ENCODE peak calls at places on chromosome 17, in five cellular contexts. E, L, W, Z and J are unnamed samples.

GRCh38 chr17:61477204-61477834 is 25.1 kb downstream of the TBX4 start:
- DNase-seq in E (no peak), L (no peak), W (no peak), Z (no peak), J (no peak)

GRCh38 chr17:50114849-50115357 is 15.1 kb downstream of the SAMD14 start:
- DNase-seq in E (peak), L (peak), W (peak), Z (no peak), J (no peak)

GRCh38 chr17:73910216-73910615 is 266.0 kb upstream of the SDK2 start:
- DNase-seq in E (no peak), L (no peak), W (no peak), Z (no peak), J (no peak)

GRCh38 chr17:66493283-66494019 is 191.0 kb downstream of the PRKCA start:
- DNase-seq in E (peak), L (peak), W (peak), Z (no peak), J (no peak)

GRCh38 chr17:43175213-43176118 is 4.5 kb downstream of the NBR1 start:
- DNase-seq in E (peak), L (peak), W (no peak), Z (no peak), J (peak)

GRCh38 chr17:57625957-57626356 is 119.1 kb downstream of the CCDC182 start:
- DNase-seq in E (no peak), L (no peak), W (no peak), Z (no peak), J (no peak)

GRCh38 chr17:72397687-72398086 is 276.9 kb downstream of the SOX9 start:
- DNase-seq in E (peak), L (peak), W (no peak), Z (no peak), J (no peak)

GRCh38 chr17:77394540-77395295 is 253.9 kb downstream of the SEC14L1 start:
- DNase-seq in E (peak), L (peak), W (no peak), Z (no peak), J (no peak)

GRCh38 chr17:72065556-72065955 is 55.3 kb upstream of the SOX9 start:
- DNase-seq in E (no peak), L (no peak), W (no peak), Z (no peak), J (no peak)

GRCh38 chr17:70780031-70780430 is 610.7 kb downstream of the KCNJ2 start:
- DNase-seq in E (peak), L (peak), W (no peak), Z (no peak), J (no peak)

GRCh38 chr17:66273391-66273722 is 29.1 kb upstream of the PRKCA start:
- DNase-seq in E (no peak), L (no peak), W (no peak), Z (no peak), J (no peak)

GRCh38 chr17:74499992-74500391 is 31.3 kb downstream of the CD300LB start:
- DNase-seq in E (no peak), L (no peak), W (no peak), Z (no peak), J (no peak)

GRCh38 chr17:15262291-15263205 is 2.6 kb downstream of the PMP22 start:
- DNase-seq in E (peak), L (peak), W (peak), Z (peak), J (peak)

GRCh38 chr17:72884066-72884465 is 208.4 kb downstream of the SLC39A11 start:
- DNase-seq in E (no peak), L (no peak), W (no peak), Z (no peak), J (no peak)

GRCh38 chr17:1997587-1998425 is 27.3 kb downstream of the RTN4RL1 start:
- DNase-seq in E (no peak), L (peak), W (peak), Z (peak), J (no peak)

GRCh38 chr17:52995127-52995526 is 827.6 kb upstream of the KIF2B start:
- DNase-seq in E (no peak), L (no peak), W (no peak), Z (no peak), J (no peak)

GRCh38 chr17:17028878-17029535 is 13.2 kb upstream of the MPRIP start:
- DNase-seq in E (no peak), L (no peak), W (no peak), Z (no peak), J (no peak)

GRCh38 chr17:2179615-2180295 is 123.8 kb downstream of the SMG6 start:
- DNase-seq in E (peak), L (no peak), W (no peak), Z (peak), J (peak)

GRCh38 chr17:73278465-73279453 is 17.1 kb upstream of the CPSF4L start:
- DNase-seq in E (peak), L (peak), W (no peak), Z (no peak), J (no peak)

GRCh38 chr17:73478768-73479424 is 165.3 kb downstream of the SDK2 start:
- DNase-seq in E (no peak), L (peak), W (peak), Z (no peak), J (no peak)

GRCh38 chr17:50344712-50345380 is 1.1 kb upstream of the XYLT2 start:
- DNase-seq in E (no peak), L (no peak), W (no peak), Z (no peak), J (no peak)

GRCh38 chr17:68461589-68461988 is 4.3 kb upstream of the WIPI1 start:
- DNase-seq in E (no peak), L (no peak), W (no peak), Z (peak), J (no peak)

GRCh38 chr17:33642002-33642401 is 348.9 kb upstream of the ASIC2 start:
- DNase-seq in E (no peak), L (no peak), W (no peak), Z (no peak), J (no peak)

GRCh38 chr17:67520916-67521772 is 144.1 kb downstream of the PITPNC1 start:
- DNase-seq in E (no peak), L (peak), W (no peak), Z (no peak), J (no peak)

GRCh38 chr17:59370580-59371299 is 39.3 kb downstream of the YPEL2 start:
- DNase-seq in E (no peak), L (no peak), W (no peak), Z (peak), J (no peak)

GRCh38 chr17:75504347-75505151 is 10.8 kb downstream of the CASKIN2 start:
- DNase-seq in E (no peak), L (peak), W (peak), Z (no peak), J (no peak)

GRCh38 chr17:46818319-46818928 is at the start of gene WNT3:
- DNase-seq in E (no peak), L (no peak), W (no peak), Z (no peak), J (no peak)

GRCh38 chr17:73286863-73287296 is 24.9 kb downstream of the CDC42EP4 start:
- DNase-seq in E (peak), L (peak), W (no peak), Z (peak), J (no peak)

GRCh38 chr17:12794919-12795517 is 5.7 kb downstream of the ARHGAP44 start:
- DNase-seq in E (no peak), L (no peak), W (no peak), Z (no peak), J (no peak)

GRCh38 chr17:12789976-12790805 is 893 bp downstream of the ARHGAP44 start:
- DNase-seq in E (no peak), L (no peak), W (no peak), Z (no peak), J (no peak)

GRCh38 chr17:12790806-12791148 is 1.5 kb downstream of the ARHGAP44 start:
- DNase-seq in E (no peak), L (no peak), W (no peak), Z (no peak), J (no peak)

DNA sequence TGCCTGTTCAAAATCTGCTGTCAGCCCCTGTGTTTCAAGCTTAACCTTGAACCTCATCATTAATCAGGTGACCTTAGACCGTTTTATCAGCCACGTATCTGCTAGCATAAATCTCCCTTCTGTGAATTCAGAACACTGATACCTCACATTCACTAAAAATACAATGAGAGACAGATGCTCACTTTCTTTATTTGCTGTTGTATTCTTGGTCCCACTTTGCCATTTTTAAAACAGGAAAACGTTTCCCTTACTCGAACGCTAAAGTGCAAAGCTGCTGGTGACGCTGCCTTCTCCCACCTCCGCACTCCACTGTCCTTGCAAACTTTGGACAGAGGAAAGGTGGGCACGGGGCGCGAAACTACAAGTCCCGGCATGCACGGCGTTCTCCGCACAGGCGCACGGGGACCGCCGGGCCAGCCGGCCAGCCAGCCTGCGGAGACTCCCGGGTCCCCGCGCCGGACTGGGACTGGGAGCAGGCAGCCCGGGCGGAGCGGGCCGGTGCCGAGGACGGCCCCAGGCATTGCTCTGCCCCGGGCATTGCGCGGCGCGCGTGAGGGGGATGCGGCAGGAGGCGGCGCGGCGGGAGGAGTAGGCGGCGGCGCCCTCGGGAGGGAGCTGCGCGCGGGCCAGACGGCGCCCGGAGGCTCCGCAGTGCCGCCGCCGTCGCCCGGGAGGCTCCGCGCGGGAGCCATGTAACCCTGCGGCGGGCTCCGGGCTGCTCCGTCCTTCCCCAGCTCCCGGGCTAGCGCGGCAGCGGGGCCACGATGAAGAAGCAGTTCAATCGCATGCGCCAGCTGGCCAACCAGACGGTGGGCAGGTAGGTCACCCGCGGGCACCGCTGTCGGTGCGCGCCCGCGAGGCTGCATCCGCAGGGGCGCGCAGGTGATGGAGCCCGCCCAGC is at the start of gene ARHGAP44:
- DNase-seq in E (peak), L (peak), W (peak), Z (peak), J (no peak)
- TF ChIP-seq CTCF in E (no peak), L (no peak), W (no peak), Z (no peak), J (no peak)

GRCh38 chr17:39703913-39704312 is 4.0 kb downstream of the ERBB2 start:
- DNase-seq in E (no peak), L (no peak), W (no peak), Z (no peak), J (no peak)

GRCh38 chr17:39701012-39701783 is 1.3 kb downstream of the ERBB2 start:
- DNase-seq in E (no peak), L (peak), W (peak), Z (no peak), J (no peak)

GRCh38 chr17:39700148-39700987 is 504 bp downstream of the ERBB2 start:
- DNase-seq in E (peak), L (no peak), W (peak), Z (no peak), J (no peak)

GRCh38 chr17:39702901-39703893 is 3.3 kb downstream of the ERBB2 start:
- DNase-seq in E (no peak), L (peak), W (peak), Z (no peak), J (no peak)

GRCh38 chr17:39701784-39702422 is 2.0 kb downstream of the ERBB2 start:
- DNase-seq in E (no peak), L (peak), W (no peak), Z (no peak), J (no peak)
- H3K4me3 ChIP-seq in E (peak), L (peak), W (no peak), Z (peak), J (no peak)

GRCh38 chr17:18089613-18090012 is 1.9 kb downstream of the DRG2 start:
- DNase-seq in E (no peak), L (no peak), W (no peak), Z (no peak), J (no peak)

GRCh38 chr17:18084256-18084655 is 3.5 kb upstream of the DRG2 start:
- DNase-seq in E (no peak), L (no peak), W (no peak), Z (no peak), J (no peak)

GRCh38 chr17:18093616-18094408 is 6.1 kb downstream of the DRG2 start:
- DNase-seq in E (peak), L (peak), W (peak), Z (peak), J (no peak)

GRCh38 chr17:18087610-18088491 is at the start of gene DRG2:
- DNase-seq in E (peak), L (peak), W (peak), Z (peak), J (peak)
- TF ChIP-seq CTCF in E (no peak), L (no peak), W (peak), Z (no peak), J (peak)

GRCh38 chr17:38579934-38580333 is 25.8 kb downstream of the SRCIN1 start:
- DNase-seq in E (peak), L (peak), W (peak), Z (no peak), J (no peak)

GRCh38 chr17:38577645-38578173 is 28.0 kb downstream of the SRCIN1 start:
- DNase-seq in E (no peak), L (no peak), W (no peak), Z (no peak), J (no peak)

GRCh38 chr17:38577244-38577643 is 28.5 kb downstream of the SRCIN1 start:
- DNase-seq in E (no peak), L (no peak), W (no peak), Z (no peak), J (no peak)

GRCh38 chr17:38578229-38578628 is 27.5 kb downstream of the SRCIN1 start:
- DNase-seq in E (no peak), L (no peak), W (no peak), Z (no peak), J (no peak)

DNA sequence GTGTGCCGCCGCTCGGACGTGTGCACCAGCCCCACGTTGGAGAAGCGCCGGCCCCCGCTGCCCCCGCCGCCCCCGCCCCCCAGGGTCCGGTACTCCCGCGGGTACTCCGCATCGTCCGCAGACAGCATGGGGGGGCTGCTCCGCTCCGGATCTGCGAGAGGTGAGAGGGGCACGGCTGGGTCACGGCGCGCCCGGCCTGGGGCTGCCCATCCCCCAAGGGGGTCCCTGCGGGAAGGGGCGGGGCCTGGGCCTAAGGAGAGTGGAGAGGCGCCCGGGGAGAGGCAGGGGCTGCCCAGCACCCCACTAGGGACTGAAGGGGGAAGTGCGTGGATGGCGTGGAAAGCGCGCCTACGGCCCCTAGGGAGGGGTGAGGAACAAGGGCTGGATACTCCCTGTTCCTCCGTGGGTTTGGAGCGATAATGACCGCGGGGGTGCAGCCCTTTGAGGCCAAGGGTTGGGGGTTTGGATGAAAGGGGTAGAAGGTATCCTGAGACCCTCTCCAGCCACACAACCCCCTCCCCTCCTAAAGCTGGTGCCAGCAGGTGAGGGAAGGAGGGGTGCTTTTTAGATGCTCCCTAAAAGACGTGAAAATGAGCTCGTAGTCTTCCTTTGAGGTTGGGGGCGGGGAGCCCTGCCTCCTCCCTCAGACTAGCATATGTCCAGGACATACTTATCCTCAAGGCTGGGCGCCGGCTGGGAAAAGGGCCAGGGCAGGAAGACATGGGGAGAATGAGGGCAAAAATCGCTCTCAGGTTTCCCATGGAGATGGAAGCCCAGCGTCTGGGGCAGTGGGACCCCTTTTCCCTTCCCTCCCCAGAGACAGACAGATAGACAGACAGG is 26.9 kb downstream of the SRCIN1 start:
- DNase-seq in E (no peak), L (no peak), W (no peak), Z (no peak), J (no peak)
- H3K4me3 ChIP-seq in E (no peak), L (no peak), W (no peak), Z (no peak), J (no peak)

DNA sequence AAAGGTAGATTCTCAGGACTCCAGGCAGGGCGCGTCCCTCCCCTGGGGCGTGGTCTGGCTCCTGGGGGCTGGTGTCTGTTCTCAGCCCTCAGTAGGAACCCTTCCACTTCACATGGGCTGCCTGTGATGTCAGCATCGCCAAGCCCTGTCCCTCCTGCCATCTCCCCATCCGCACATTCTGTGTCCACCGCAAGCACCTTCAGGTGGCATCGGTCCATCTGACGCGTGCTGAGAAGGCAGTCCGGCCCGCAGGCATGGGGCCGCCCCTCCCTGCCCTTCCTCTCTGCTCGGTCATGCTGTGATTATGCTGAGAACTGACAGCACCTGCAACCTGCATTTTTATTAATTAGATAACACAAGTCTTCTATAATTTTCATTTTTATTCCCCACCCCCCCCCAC is 12.7 kb upstream of the DNAH17 start:
- DNase-seq in E (no peak), L (peak), W (no peak), Z (no peak), J (no peak)
- TF ChIP-seq CTCF in E (no peak), L (no peak), W (no peak), Z (no peak), J (no peak)

GRCh38 chr17:55601874-55602364 is 90.7 kb upstream of the SMIM36 start:
- DNase-seq in E (no peak), L (peak), W (peak), Z (no peak), J (no peak)
- H3K4me3 ChIP-seq in E (no peak), L (no peak), W (no peak), Z (no peak), J (no peak)

GRCh38 chr17:81712468-81713003 is 452 bp downstream of the SLC25A10 start:
- DNase-seq in E (no peak), L (peak), W (peak), Z (no peak), J (no peak)
- TF ChIP-seq CTCF in E (peak), L (no peak), W (peak), Z (no peak), J (peak)

GRCh38 chr17:7020894-7021664 is 1.8 kb upstream of the BCL6B start:
- DNase-seq in E (no peak), L (no peak), W (no peak), Z (no peak), J (no peak)
- H3K4me3 ChIP-seq in E (no peak), L (no peak), W (no peak), Z (peak), J (no peak)

DNA sequence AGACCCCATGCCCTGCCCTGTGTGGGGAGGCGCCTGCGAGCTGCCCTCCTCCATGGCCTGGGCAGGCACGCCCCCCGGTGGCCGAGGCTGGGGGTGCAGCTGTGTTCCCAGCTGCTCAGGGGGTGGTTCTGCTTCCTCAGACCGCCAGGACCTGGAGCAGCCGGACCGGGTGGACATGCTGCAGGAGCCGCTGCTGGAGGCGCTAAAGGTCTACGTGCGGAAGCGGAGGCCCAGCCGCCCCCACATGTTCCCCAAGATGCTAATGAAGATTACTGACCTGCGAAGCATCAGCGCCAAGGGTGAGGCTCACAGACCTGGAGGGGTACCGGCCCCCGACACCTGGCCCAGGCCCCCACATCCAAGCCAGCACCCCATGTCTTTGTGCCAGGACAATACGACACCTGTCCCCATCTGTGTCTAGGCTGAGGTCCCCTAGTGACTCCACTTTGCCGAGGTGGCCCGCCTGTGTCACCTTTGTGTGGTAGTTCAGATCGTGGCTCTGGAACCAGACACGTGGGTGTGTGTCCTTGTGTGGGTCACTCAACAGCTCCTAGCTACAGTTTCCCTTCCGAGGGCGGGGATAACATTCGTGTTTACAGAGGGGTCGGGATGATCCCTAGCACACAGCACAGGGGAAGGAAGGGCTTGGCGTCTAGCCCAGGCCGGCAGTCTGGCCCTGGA is 9.3 kb downstream of the GJD3 start:
- DNase-seq in E (no peak), L (peak), W (peak), Z (peak), J (no peak)
- TF ChIP-seq CTCF in E (peak), L (peak), W (peak), Z (peak), J (peak)